ENCODE peak calls at places on chromosomes 4 and X, in seven cellular contexts. One of them, this sample, is unnamed.

GRCh38 chrX:19303216-19303880 is 40.4 kb upstream of the PDHA1 start:
- DNase-seq in GM12878: no peak
- DNase-seq in mucosa of descending colon: no peak
- DNase-seq in PC-3: peak; percentile 42
- DNase-seq in BE2C: no peak
- DNase-seq in sigmoid colon: peak; percentile 67
- DNase-seq in right lobe of liver: no peak
- DNase-seq in this sample: no peak

GRCh38 chr4:162498168-162498567 is 334.4 kb upstream of the FSTL5 start:
- DNase-seq in GM12878: no peak
- DNase-seq in mucosa of descending colon: no peak
- DNase-seq in PC-3: no peak
- DNase-seq in BE2C: no peak
- DNase-seq in sigmoid colon: no peak
- DNase-seq in right lobe of liver: no peak
- DNase-seq in this sample: no peak

GRCh38 chr4:8395504-8395903 is 45.0 kb downstream of the ACOX3 start:
- DNase-seq in GM12878: no peak
- DNase-seq in mucosa of descending colon: no peak
- DNase-seq in PC-3: no peak
- DNase-seq in BE2C: no peak
- DNase-seq in sigmoid colon: no peak
- DNase-seq in right lobe of liver: no peak
- DNase-seq in this sample: no peak

GRCh38 chr4:44928062-44928380 is 201.7 kb upstream of the GNPDA2 start:
- DNase-seq in GM12878: no peak
- DNase-seq in mucosa of descending colon: no peak
- DNase-seq in PC-3: no peak
- DNase-seq in BE2C: no peak
- DNase-seq in sigmoid colon: no peak
- DNase-seq in right lobe of liver: no peak
- DNase-seq in this sample: no peak

GRCh38 chr4:19776021-19776459 is 475.7 kb upstream of the SLIT2 start:
- DNase-seq in GM12878: no peak
- DNase-seq in mucosa of descending colon: no peak
- DNase-seq in PC-3: peak; percentile 96
- DNase-seq in BE2C: no peak
- DNase-seq in sigmoid colon: no peak
- DNase-seq in right lobe of liver: no peak
- DNase-seq in this sample: no peak

GRCh38 chr4:7673111-7673510 is 238.4 kb upstream of the PSAPL1 start:
- DNase-seq in GM12878: no peak
- DNase-seq in mucosa of descending colon: no peak
- DNase-seq in PC-3: no peak
- DNase-seq in BE2C: no peak
- DNase-seq in sigmoid colon: no peak
- DNase-seq in right lobe of liver: no peak
- DNase-seq in this sample: no peak

GRCh38 chr4:78644744-78645330 is 93.3 kb downstream of the ANXA3 start:
- DNase-seq in GM12878: no peak
- DNase-seq in mucosa of descending colon: peak; percentile 51
- DNase-seq in PC-3: peak; percentile 76
- DNase-seq in BE2C: peak; percentile 67
- DNase-seq in sigmoid colon: peak; percentile 76
- DNase-seq in right lobe of liver: no peak
- DNase-seq in this sample: no peak

GRCh38 chrX:130097507-130098201 is 12.6 kb downstream of the ELF4 start:
- DNase-seq in GM12878: no peak
- DNase-seq in mucosa of descending colon: peak; percentile 82
- DNase-seq in PC-3: no peak
- DNase-seq in BE2C: peak; percentile 50
- DNase-seq in sigmoid colon: no peak
- DNase-seq in right lobe of liver: no peak
- DNase-seq in this sample: peak; percentile 69

GRCh38 chrX:48945517-48946348 is 11.7 kb downstream of the OTUD5 start:
- DNase-seq in GM12878: no peak
- DNase-seq in mucosa of descending colon: peak; percentile 58
- DNase-seq in PC-3: peak; percentile 53
- DNase-seq in BE2C: peak; percentile 64
- DNase-seq in sigmoid colon: no peak
- DNase-seq in right lobe of liver: peak; percentile 71
- DNase-seq in this sample: peak; percentile 54

GRCh38 chr4:147546341-147546740 is 65.4 kb downstream of the EDNRA start:
- DNase-seq in GM12878: no peak
- DNase-seq in mucosa of descending colon: no peak
- DNase-seq in PC-3: peak; percentile 83
- DNase-seq in BE2C: no peak
- DNase-seq in sigmoid colon: no peak
- DNase-seq in right lobe of liver: no peak
- DNase-seq in this sample: no peak

GRCh38 chr4:122012735-122013134 is 60.9 kb upstream of the TRPC3 start:
- DNase-seq in GM12878: no peak
- DNase-seq in mucosa of descending colon: no peak
- DNase-seq in PC-3: no peak
- DNase-seq in BE2C: no peak
- DNase-seq in sigmoid colon: no peak
- DNase-seq in right lobe of liver: no peak
- DNase-seq in this sample: no peak

GRCh38 chrX:23513121-23513520 is 154.2 kb upstream of the PRDX4 start:
- DNase-seq in GM12878: no peak
- DNase-seq in mucosa of descending colon: no peak
- DNase-seq in PC-3: no peak
- DNase-seq in BE2C: no peak
- DNase-seq in sigmoid colon: no peak
- DNase-seq in right lobe of liver: no peak
- DNase-seq in this sample: no peak

DNA sequence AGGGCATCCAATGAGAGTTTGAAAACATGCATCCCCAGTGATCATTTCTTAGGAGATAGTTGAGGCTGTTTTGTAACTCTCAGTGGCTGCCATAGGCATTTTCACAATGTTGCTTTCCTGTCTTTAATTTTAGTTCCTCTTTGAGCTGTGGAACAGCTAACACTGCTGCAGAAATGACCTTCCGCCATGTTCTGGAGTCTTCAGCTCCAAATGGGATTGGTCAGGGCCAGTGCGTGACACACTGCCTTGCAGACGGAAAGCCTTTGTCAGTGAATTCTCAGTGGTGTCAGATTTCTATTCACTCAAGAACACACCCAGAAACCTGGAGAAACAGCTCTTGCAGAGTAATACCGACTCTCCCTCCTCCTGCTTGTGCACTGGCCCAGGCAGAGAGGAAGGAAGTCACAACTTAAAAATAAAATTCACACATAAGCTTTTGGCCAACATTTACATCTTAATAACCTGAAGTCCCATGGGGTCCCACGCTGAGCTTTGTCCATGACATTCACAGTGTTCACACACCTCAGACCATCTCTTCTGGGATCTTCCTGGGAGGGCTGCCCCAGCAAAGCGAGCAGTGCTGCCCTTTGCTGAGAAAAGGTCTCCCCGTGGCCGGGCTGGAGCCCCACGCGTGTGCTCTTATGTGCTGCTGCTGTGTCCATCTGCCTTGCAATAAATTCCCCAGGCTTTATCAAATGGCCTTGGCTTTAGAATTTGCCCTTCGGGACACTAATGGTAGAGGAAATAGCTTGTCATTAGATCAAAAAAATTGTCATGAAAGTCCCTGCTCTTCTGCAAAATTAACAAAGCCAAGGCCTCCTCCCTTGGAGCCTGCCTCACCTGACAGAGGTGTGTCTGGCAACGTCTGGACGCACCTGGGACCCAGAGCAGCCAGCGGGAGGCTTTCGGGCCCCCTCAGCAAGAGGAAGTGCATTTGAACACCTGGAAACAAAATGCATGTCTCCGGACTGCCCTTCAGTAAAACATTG is 126.8 kb downstream of the IRF2 start:
- DNase-seq in GM12878: peak; percentile 97
- DNase-seq in mucosa of descending colon: peak; percentile 66
- DNase-seq in PC-3: peak; percentile 68
- DNase-seq in BE2C: no peak
- DNase-seq in sigmoid colon: peak; percentile 73
- DNase-seq in right lobe of liver: peak; percentile 69
- DNase-seq in this sample: peak; percentile 74
- H3K4me1 ChIP-seq in GM12878: peaks cover 63% of the 10 kb centered on the region
- H3K4me1 ChIP-seq in mucosa of descending colon: peaks cover 45% of the 10 kb centered on the region
- H3K4me1 ChIP-seq in PC-3: peaks cover 17% of the 10 kb centered on the region
- H3K4me1 ChIP-seq in BE2C: peaks cover 4% of the 10 kb centered on the region
- H3K4me1 ChIP-seq in sigmoid colon: no peaks in the 10 kb centered on the region
- H3K4me1 ChIP-seq in right lobe of liver: no peaks in the 10 kb centered on the region
- H3K4me1 ChIP-seq in this sample: peaks cover 55% of the 10 kb centered on the region

DNA sequence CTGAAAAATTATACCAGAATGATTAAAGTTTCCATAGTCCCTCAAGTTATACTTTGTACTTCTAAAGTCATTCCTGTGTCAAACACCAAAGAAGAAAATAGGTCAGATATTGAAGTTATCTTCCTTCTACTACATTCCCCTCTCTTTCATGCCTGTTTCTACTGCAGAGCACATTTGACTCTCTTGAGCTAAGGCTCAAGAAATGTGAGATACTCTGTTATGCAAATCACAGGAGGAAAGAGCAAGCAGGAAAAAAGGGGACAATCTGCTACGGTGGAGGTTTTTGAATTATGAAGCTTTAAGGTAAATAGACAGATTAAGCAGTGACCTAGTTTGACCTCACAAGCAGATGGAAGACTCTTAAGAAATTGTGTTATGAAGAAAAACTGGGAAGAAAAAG is 198.9 kb upstream of the LDB2 start:
- DNase-seq in GM12878: no peak
- DNase-seq in mucosa of descending colon: no peak
- DNase-seq in PC-3: no peak
- DNase-seq in BE2C: no peak
- DNase-seq in sigmoid colon: no peak
- DNase-seq in right lobe of liver: no peak
- DNase-seq in this sample: no peak
- TF ChIP-seq CTCF in GM12878: no peak
- TF ChIP-seq CTCF in mucosa of descending colon: no peak
- TF ChIP-seq CTCF in PC-3: no peak
- TF ChIP-seq CTCF in BE2C: no peak
- TF ChIP-seq CTCF in sigmoid colon: no peak
- TF ChIP-seq CTCF in right lobe of liver: no peak
- TF ChIP-seq CTCF in this sample: no peak

DNA sequence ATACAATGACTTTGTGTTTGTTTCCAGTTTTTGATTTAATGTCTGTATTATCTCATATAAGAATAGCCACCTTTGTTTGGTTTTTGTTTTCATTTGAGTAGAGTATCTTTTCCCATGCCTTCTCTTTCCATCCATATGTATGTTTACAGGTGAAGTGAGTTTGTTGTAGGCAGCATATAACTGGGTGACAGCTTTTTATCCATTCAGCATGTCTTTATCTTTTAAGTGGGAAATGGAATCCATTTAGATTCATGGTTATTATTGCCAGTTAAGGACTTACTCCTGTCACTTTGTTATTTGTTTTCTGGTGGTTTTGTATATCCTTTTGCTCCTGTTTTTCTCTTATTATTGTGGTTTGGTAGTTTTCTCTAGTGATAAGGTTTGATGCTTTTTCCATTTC is 34.3 kb downstream of the SCLT1 start:
- DNase-seq in GM12878: no peak
- DNase-seq in mucosa of descending colon: no peak
- DNase-seq in PC-3: no peak
- DNase-seq in BE2C: no peak
- DNase-seq in sigmoid colon: no peak
- DNase-seq in right lobe of liver: no peak
- DNase-seq in this sample: no peak
- H3K9me3 ChIP-seq in GM12878: peaks cover 41% of the 10 kb centered on the region
- H3K9me3 ChIP-seq in mucosa of descending colon: peaks cover 99% of the 10 kb centered on the region
- H3K9me3 ChIP-seq in PC-3: peaks cover 9% of the 10 kb centered on the region
- H3K9me3 ChIP-seq in BE2C: no peaks in the 10 kb centered on the region
- H3K9me3 ChIP-seq in sigmoid colon: no peaks in the 10 kb centered on the region
- H3K9me3 ChIP-seq in right lobe of liver: no peaks in the 10 kb centered on the region
- H3K9me3 ChIP-seq in this sample: peaks cover 83% of the 10 kb centered on the region

DNA sequence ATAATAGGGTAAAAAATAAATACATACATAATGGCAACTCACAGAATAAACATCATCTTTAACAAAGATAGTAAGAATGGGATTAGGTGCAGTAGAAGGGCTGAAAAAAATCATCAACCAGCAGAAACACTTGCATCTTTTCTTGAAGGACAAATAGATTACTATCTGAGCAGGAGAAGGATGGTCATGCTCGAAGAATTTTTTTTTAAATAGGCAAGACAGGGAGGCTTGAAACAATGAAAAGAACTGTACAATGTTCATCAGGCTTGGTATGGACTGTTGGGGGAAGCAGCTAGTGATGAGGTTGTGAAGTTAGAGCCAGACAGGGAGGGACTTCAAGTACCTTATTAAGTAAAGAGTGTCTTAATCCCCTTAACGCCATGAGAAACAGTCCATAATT is 167.4 kb upstream of the LDB2 start:
- DNase-seq in GM12878: no peak
- DNase-seq in mucosa of descending colon: no peak
- DNase-seq in PC-3: no peak
- DNase-seq in BE2C: no peak
- DNase-seq in sigmoid colon: no peak
- DNase-seq in right lobe of liver: no peak
- DNase-seq in this sample: no peak
- H3K4me1 ChIP-seq in GM12878: no peaks in the 10 kb centered on the region
- H3K4me1 ChIP-seq in mucosa of descending colon: no peaks in the 10 kb centered on the region
- H3K4me1 ChIP-seq in PC-3: peaks cover 4% of the 10 kb centered on the region
- H3K4me1 ChIP-seq in BE2C: no peaks in the 10 kb centered on the region
- H3K4me1 ChIP-seq in sigmoid colon: peaks cover 22% of the 10 kb centered on the region
- H3K4me1 ChIP-seq in right lobe of liver: no peaks in the 10 kb centered on the region
- H3K4me1 ChIP-seq in this sample: no peaks in the 10 kb centered on the region

This sample was measured in lower lobe of right lung.